ENCODE peak calls at places on chromosomes 3 and 15, in four cellular contexts. E is cardiac muscle cell, L is fibroblast of the aortic adventitia, V is body of pancreas. K is an unnamed sample.
A peak's percentile ranks its signal among the peaks of the same experiment; 100 is the strongest.

GRCh38 chr3:10941972-10942371 is 50.6 kb upstream of the SLC6A1 start:
- DNase-seq in E (no peak), L (no peak), V (no peak), K (no peak)

GRCh38 chr3:131972550-131972949 is 62.3 kb downstream of the CPNE4 start:
- DNase-seq in E (no peak), L (no peak), V (no peak), K (no peak)

GRCh38 chr15:56772868-56773639 is 39.7 kb upstream of the ZNF280D start:
- DNase-seq in E (no peak), L (no peak), V (no peak), K (no peak)

GRCh38 chr3:177836671-177837070 is 639.4 kb upstream of the TBL1XR1 start:
- DNase-seq in E (no peak), L (peak; percentile 59), V (no peak), K (peak; percentile 33)

GRCh38 chr15:50627351-50628055 is 59.1 kb downstream of the TRPM7 start:
- DNase-seq in E (no peak), L (peak; percentile 6), V (no peak), K (peak; percentile 12)

GRCh38 chr3:110933786-110934415 is 137.7 kb upstream of the NECTIN3 start:
- DNase-seq in E (no peak), L (no peak), V (no peak), K (peak; percentile 50)

GRCh38 chr15:35784745-35785144 is 238.8 kb upstream of the DPH6 start:
- DNase-seq in E (peak; percentile 7), L (no peak), V (peak; percentile 17), K (peak; percentile 13)

GRCh38 chr3:64908292-64908691 is 220.5 kb upstream of the ADAMTS9 start:
- DNase-seq in E (no peak), L (peak; percentile 32), V (no peak), K (no peak)

GRCh38 chr15:61367953-61368352 is 138.9 kb upstream of the RORA start:
- DNase-seq in E (no peak), L (no peak), V (no peak), K (no peak)

GRCh38 chr3:186057594-186057993 is 51.3 kb downstream of the ETV5 start:
- DNase-seq in E (no peak), L (peak; percentile 85), V (no peak), K (peak; percentile 87)

GRCh38 chr3:141429371-141430035 is 57.3 kb upstream of the RASA2 start:
- DNase-seq in E (peak; percentile 59), L (no peak), V (no peak), K (no peak)

GRCh38 chr15:47477253-47477652 is 240.1 kb upstream of the SEMA6D start:
- DNase-seq in E (no peak), L (no peak), V (no peak), K (no peak)

GRCh38 chr3:192183109-192183508 is 544.2 kb downstream of the FGF12 start:
- DNase-seq in E (no peak), L (no peak), V (no peak), K (no peak)

GRCh38 chr3:185280572-185281365 is 26.9 kb upstream of the EHHADH start:
- DNase-seq in E (peak; percentile 36), L (peak; percentile 72), V (no peak), K (peak; percentile 60)

GRCh38 chr3:71601811-71602210 is 18.3 kb upstream of the FOXP1 start:
- DNase-seq in E (no peak), L (peak; percentile 42), V (no peak), K (peak; percentile 76)

GRCh38 chr3:115760722-115761121 is 137.4 kb downstream of the GAP43 start:
- DNase-seq in E (peak; percentile 27), L (no peak), V (no peak), K (no peak)

GRCh38 chr3:12954891-12955650 is 113.7 kb upstream of the RPL32 start:
- DNase-seq in E (no peak), L (peak; percentile 34), V (peak; percentile 83), K (peak; percentile 20)

GRCh38 chr3:65030847-65031463 is 343.2 kb upstream of the ADAMTS9 start:
- DNase-seq in E (no peak), L (peak; percentile 24), V (no peak), K (peak; percentile 91)

GRCh38 chr3:140296796-140297352 is 361.9 kb downstream of the CLSTN2 start:
- DNase-seq in E (no peak), L (peak; percentile 66), V (no peak), K (peak; percentile 37)

GRCh38 chr3:133928903-133929607 is 33.4 kb upstream of the RAB6B start:
- DNase-seq in E (no peak), L (no peak), V (no peak), K (no peak)

GRCh38 chr15:66751579-66751978 is 49.5 kb downstream of the SMAD6 start:
- DNase-seq in E (no peak), L (no peak), V (peak; percentile 51), K (no peak)

GRCh38 chr3:102481050-102481449 is 46.2 kb downstream of the ZPLD1 start:
- DNase-seq in E (no peak), L (no peak), V (no peak), K (no peak)

GRCh38 chr15:34773916-34774315 is 19.1 kb upstream of the GJD2 start:
- DNase-seq in E (no peak), L (no peak), V (no peak), K (no peak)

GRCh38 chr3:136008732-136009456 is 43.4 kb downstream of the PPP2R3A start:
- DNase-seq in E (no peak), L (no peak), V (no peak), K (no peak)

GRCh38 chr3:106332884-106333283 is 464.1 kb upstream of the CBLB start:
- DNase-seq in E (no peak), L (no peak), V (no peak), K (peak; percentile 49)

GRCh38 chr3:3065876-3066275 is 44.3 kb downstream of the IL5RA start:
- DNase-seq in E (no peak), L (peak; percentile 3), V (no peak), K (peak; percentile 19)

GRCh38 chr3:194675081-194675640 is 3.2 kb upstream of the LSG1 start:
- DNase-seq in E (no peak), L (no peak), V (no peak), K (no peak)

GRCh38 chr3:30578479-30578878 is 27.9 kb upstream of the TGFBR2 start:
- DNase-seq in E (no peak), L (peak; percentile 89), V (no peak), K (peak; percentile 94)

GRCh38 chr3:45397754-45398153 is 9.4 kb downstream of the LARS2 start:
- DNase-seq in E (no peak), L (no peak), V (no peak), K (no peak)

GRCh38 chr3:56801151-56801596 is 575 bp downstream of the ARHGEF3 start:
- DNase-seq in E (no peak), L (no peak), V (peak; percentile 62), K (no peak)

GRCh38 chr3:39385456-39386098 is 2.4 kb downstream of the SLC25A38 start:
- DNase-seq in E (no peak), L (no peak), V (no peak), K (no peak)

GRCh38 chr3:14124615-14125192 is at the start of the genes CHCHD4 and TMEM43:
- DNase-seq in E (peak; percentile 98), L (peak; percentile 99), V (peak; percentile 99), K (peak; percentile 99)

GRCh38 chr3:14127106-14127505 is 2.3 kb downstream of the TMEM43 start:
- DNase-seq in E (no peak), L (no peak), V (no peak), K (no peak)

GRCh38 chr3:14126017-14126902 is 1.4 kb downstream of the TMEM43 start:
- DNase-seq in E (no peak), L (no peak), V (no peak), K (no peak)

GRCh38 chr3:14124223-14124614 is 451 bp downstream of the CHCHD4 start:
- DNase-seq in E (peak; percentile 68), L (peak; percentile 39), V (peak; percentile 56), K (no peak)

GRCh38 chr3:14125193-14126016 is 553 bp downstream of the TMEM43 start:
- DNase-seq in E (peak; percentile 88), L (peak; percentile 96), V (peak; percentile 59), K (peak; percentile 96)
- TF ChIP-seq CTCF in E (peak; percentile 18), L (peak; percentile 33), V (no peak), K (peak; percentile 21)

GRCh38 chr3:53171109-53171453 is 10.1 kb downstream of the PRKCD start:
- DNase-seq in E (no peak), L (no peak), V (peak; percentile 40), K (no peak)
- H3K4me3 ChIP-seq in E (no peak overlapping the region), L (no peak overlapping the region), V (no peak overlapping the region), K (no peak overlapping the region)

DNA sequence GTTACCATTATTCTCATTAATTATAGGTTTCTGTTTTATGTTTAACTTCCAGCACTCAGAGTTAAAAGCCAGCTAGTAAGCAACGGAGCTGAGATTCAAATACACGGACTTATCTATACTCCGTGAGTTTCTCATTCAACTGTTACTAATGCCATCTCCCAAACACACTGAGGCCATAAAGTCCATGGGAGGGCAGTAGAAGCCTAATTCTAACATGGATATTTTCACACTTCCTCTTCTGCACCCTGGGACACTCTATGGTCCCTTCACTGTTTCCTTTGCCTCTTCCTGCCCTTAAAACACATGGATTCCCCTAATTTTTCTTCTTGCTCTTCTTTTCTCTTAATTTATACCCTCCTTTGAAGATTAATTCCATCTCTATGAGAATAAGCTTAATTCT is 245.0 kb downstream of the KLF13 start:
- DNase-seq in E (peak; percentile 36), L (no peak), V (no peak), K (no peak)
- TF ChIP-seq CTCF in E (no peak), L (no peak), V (no peak), K (no peak)

GRCh38 chr3:170360476-170360875 is 3.0 kb downstream of the SKIL start:
- DNase-seq in E (no peak), L (peak; percentile 49), V (no peak), K (no peak)
- H3K4me3 ChIP-seq in E (no peak overlapping the region), L (peak overlapping the region; percentile 91), V (no peak overlapping the region), K (peak overlapping the region; percentile 87)

GRCh38 chr3:126475411-126476114 is at the start of gene ZXDC:
- DNase-seq in E (peak; percentile 96), L (peak; percentile 93), V (peak; percentile 97), K (peak; percentile 91)
- TF ChIP-seq CTCF in E (peak; percentile 26), L (peak; percentile 52), V (peak; percentile 25), K (peak; percentile 48)

GRCh38 chr3:4515896-4516295 is 22.7 kb downstream of the ITPR1 start:
- DNase-seq in E (no peak), L (no peak), V (peak; percentile 36), K (no peak)
- H3K4me3 ChIP-seq in E (no peak overlapping the region), L (no peak overlapping the region), V (no peak overlapping the region), K (no peak overlapping the region)

K was measured in astrocyte of the spinal cord.